ENCODE peak calls at places on chromosome 9, in eight cellular contexts. Z is lower lobe of right lung, I is right atrium auricular region, D is PC-9, T is heart left ventricle, S is mammary epithelial cell, Q is cardiac muscle cell, A is left ventricle myocardium inferior. B is an unnamed sample.

GRCh38 chr9:100756217-100756616 is 178.3 kb downstream of the CAVIN4 start:
- DNase-seq in Z (no peak), I (no peak), D (no peak), T (no peak), S (no peak), Q (no peak), A (no peak), B (no peak)

GRCh38 chr9:89719202-89719601 is 114.4 kb downstream of the GADD45G start:
- DNase-seq in Z (no peak), I (no peak), D (no peak), T (no peak), S (peak; percentile 23), Q (no peak), A (no peak), B (no peak)

GRCh38 chr9:87766697-87767096 is 40.8 kb downstream of the CTSL start:
- DNase-seq in Z (no peak), I (no peak), D (peak; percentile 83), T (no peak), S (peak; percentile 92), Q (no peak), A (no peak), B (peak; percentile 86)

GRCh38 chr9:135167839-135168378 is 80.4 kb downstream of the OLFM1 start:
- DNase-seq in Z (no peak), I (no peak), D (no peak), T (no peak), S (no peak), Q (no peak), A (no peak), B (no peak)

GRCh38 chr9:84435902-84436301 is 95.3 kb upstream of the SLC28A3 start:
- DNase-seq in Z (no peak), I (no peak), D (no peak), T (no peak), S (no peak), Q (peak; percentile 39), A (no peak), B (no peak)

GRCh38 chr9:127200106-127200862 is 64.3 kb upstream of the GARNL3 start:
- DNase-seq in Z (no peak), I (no peak), D (no peak), T (no peak), S (no peak), Q (no peak), A (peak; percentile 8), B (no peak)

GRCh38 chr9:17367035-17367434 is 211.8 kb upstream of the SH3GL2 start:
- DNase-seq in Z (no peak), I (no peak), D (no peak), T (no peak), S (no peak), Q (no peak), A (no peak), B (no peak)

GRCh38 chr9:31166516-31166915 is 1217.9 kb upstream of the ACO1 start:
- DNase-seq in Z (no peak), I (no peak), D (no peak), T (no peak), S (no peak), Q (peak; percentile 1), A (no peak), B (no peak)

GRCh38 chr9:32004431-32005076 is 379.9 kb upstream of the ACO1 start:
- DNase-seq in Z (no peak), I (no peak), D (no peak), T (no peak), S (no peak), Q (no peak), A (no peak), B (no peak)

GRCh38 chr9:92538541-92538940 is 2.8 kb upstream of the ECM2 start:
- DNase-seq in Z (no peak), I (no peak), D (no peak), T (no peak), S (peak; percentile 9), Q (peak; percentile 20), A (no peak), B (no peak)

GRCh38 chr9:98310752-98311392 is 55.4 kb upstream of the TBC1D2 start:
- DNase-seq in Z (no peak), I (no peak), D (no peak), T (no peak), S (no peak), Q (no peak), A (no peak), B (no peak)

GRCh38 chr9:93905473-93906133 is 49.6 kb downstream of the BARX1 start:
- DNase-seq in Z (no peak), I (no peak), D (no peak), T (no peak), S (no peak), Q (no peak), A (no peak), B (no peak)

GRCh38 chr9:77841739-77842386 is 189.7 kb downstream of the GNAQ start:
- DNase-seq in Z (no peak), I (no peak), D (no peak), T (no peak), S (no peak), Q (no peak), A (no peak), B (no peak)
- TF ChIP-seq CTCF in Z (peak; percentile 27), I (peak; percentile 16), D (peak; percentile 45), T (peak; percentile 19), S (peak; percentile 12), Q (peak; percentile 39), A (peak; percentile 36), B (no peak)

DNA sequence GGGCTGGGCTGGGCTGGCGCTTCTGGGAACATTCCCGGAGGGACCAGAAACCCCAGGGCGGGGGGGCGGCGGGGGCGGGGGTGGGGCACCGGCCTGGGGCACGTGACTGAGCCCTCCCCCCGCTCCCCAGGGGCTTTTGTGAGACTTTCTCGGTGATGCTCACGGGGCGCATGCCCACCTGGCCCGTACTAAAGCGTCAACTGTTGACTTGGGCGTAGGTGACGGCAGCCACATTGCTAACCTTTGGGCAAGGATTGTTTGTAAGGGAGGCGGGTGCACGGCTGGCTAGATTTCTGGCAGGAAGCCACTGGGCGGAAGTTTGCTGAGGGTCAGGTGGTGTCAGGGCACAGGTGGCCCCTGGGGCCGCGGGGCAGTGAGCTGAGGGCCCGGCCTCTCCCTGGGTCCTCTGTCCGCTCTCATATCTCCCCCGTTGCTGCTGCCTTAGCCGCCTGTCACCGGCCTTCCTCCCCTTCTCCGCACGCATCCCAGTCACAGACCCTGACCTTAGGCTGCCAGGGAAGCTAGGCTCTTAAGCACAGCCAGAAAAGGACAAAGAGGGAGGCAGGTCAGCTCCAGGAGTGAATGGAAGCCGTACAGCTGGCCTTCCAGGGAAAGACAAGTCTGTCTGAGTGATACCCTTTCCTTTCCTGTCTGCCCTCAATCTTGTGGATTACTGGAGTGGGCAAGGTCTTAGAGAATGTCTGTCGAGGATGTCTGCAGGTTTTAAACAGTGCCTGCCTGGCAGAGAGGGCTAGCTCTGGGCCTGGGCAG is 812 bp downstream of the CACFD1 start:
- DNase-seq in Z (peak; percentile 83), I (peak; percentile 63), D (peak; percentile 88), T (peak; percentile 45), S (peak; percentile 19), Q (peak; percentile 43), A (no peak), B (peak; percentile 85)
- H3K27ac ChIP-seq in Z (peak overlapping the region; percentile 90), I (peak overlapping the region; percentile 97), D (peak overlapping the region; percentile 67), T (peak overlapping the region; percentile 87), S (peak overlapping the region; percentile 55), Q (peak overlapping the region; percentile 90), A (peak overlapping the region; percentile 95), B (peak overlapping the region; percentile 91)

GRCh38 chr9:123266655-123267421 is 1.5 kb downstream of the STRBP start:
- DNase-seq in Z (no peak), I (no peak), D (no peak), T (no peak), S (no peak), Q (no peak), A (no peak), B (no peak)

GRCh38 chr9:123268240-123268949 is at the start of gene STRBP:
- DNase-seq in Z (peak; percentile 94), I (peak; percentile 85), D (peak; percentile 97), T (peak; percentile 93), S (peak; percentile 87), Q (peak; percentile 84), A (peak; percentile 91), B (peak; percentile 99)

GRCh38 chr9:123267481-123268239 is 726 bp downstream of the STRBP start:
- DNase-seq in Z (peak; percentile 52), I (no peak), D (peak; percentile 11), T (no peak), S (no peak), Q (no peak), A (no peak), B (peak; percentile 29)

GRCh38 chr9:123268950-123269302 is 540 bp upstream of the STRBP start:
- DNase-seq in Z (no peak), I (no peak), D (no peak), T (no peak), S (no peak), Q (no peak), A (no peak), B (no peak)

DNA sequence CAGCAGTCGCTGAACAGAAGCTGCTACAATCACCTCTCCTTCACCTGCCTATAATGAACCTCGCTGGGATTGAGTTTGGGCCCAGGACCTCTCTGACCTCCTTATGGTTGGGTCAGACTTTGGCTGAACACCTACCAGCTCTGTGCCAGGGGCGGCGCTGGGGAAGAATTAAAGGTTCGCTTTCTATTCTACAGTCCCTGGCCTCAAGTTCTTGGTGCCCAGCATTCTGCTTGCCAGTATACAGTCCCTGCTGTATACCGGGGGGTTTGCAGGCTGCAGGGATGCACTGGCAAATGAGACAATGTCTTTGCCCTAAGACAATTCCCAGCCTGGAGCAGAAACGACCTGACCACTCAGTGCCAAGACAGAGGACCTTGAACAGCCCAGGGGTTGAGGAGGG is 930 bp upstream of the STRBP start:
- DNase-seq in Z (no peak), I (no peak), D (no peak), T (no peak), S (no peak), Q (no peak), A (no peak), B (no peak)
- TF ChIP-seq CTCF in Z (no peak), I (no peak), D (no peak), T (no peak), S (no peak), Q (no peak), A (no peak), B (no peak)

GRCh38 chr9:115998661-115999060 is 154.9 kb upstream of the PAPPA start:
- DNase-seq in Z (no peak), I (no peak), D (no peak), T (no peak), S (no peak), Q (peak; percentile 35), A (no peak), B (no peak)

GRCh38 chr9:115997923-115998322 is 155.7 kb upstream of the PAPPA start:
- DNase-seq in Z (no peak), I (no peak), D (no peak), T (no peak), S (peak; percentile 28), Q (peak; percentile 87), A (no peak), B (no peak)

GRCh38 chr9:116000748-116001329 is 152.8 kb upstream of the PAPPA start:
- DNase-seq in Z (no peak), I (no peak), D (no peak), T (no peak), S (no peak), Q (no peak), A (no peak), B (no peak)

GRCh38 chr9:116002181-116002580 is 151.4 kb upstream of the PAPPA start:
- DNase-seq in Z (no peak), I (no peak), D (peak; percentile 7), T (no peak), S (no peak), Q (no peak), A (no peak), B (no peak)

DNA sequence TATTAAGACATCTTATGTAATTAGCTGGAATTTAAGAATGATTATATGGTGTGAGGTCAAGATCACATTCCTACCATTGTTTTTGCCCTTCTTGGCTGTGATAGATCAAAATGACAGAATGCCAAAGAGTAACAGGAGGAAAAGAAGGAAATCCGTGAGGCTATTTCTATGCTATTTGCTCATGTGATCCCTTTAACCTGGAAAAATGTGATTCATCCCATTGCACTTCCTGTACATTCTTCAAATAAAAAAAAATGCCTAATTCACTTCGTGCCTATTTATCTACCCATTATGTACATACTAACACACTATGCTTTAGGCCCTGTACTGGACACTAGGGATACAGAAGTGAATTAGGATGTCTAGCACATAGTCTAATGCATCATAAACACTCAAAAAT is 154.1 kb upstream of the PAPPA start:
- DNase-seq in Z (no peak), I (no peak), D (no peak), T (no peak), S (no peak), Q (peak; percentile 67), A (no peak), B (peak; percentile 52)
- H3K27ac ChIP-seq in Z (no peak overlapping the region), I (no peak overlapping the region), D (peak overlapping the region; percentile 47), T (no peak overlapping the region), S (no peak overlapping the region), Q (no peak overlapping the region), A (no peak overlapping the region), B (no peak overlapping the region)

B was measured in RWPE1.